ENCODE peak calls at places on chromosomes 7 and 10, in seven cellular contexts. S, X, Y, E, Z, D and G are unnamed samples.

GRCh38 chr10:5271526-5271925 is 74.9 kb downstream of the AKR1C4 start:
- DNase-seq in S (no peak), X (no peak), Y (no peak), E (no peak), Z (no peak), D (peak; percentile 17), G (no peak)

GRCh38 chr10:66827353-66827752 is 98.5 kb upstream of the LRRTM3 start:
- DNase-seq in S (no peak), X (no peak), Y (no peak), E (no peak), Z (no peak), D (peak; percentile 76), G (peak; percentile 13)

GRCh38 chr7:80922254-80923049 is 3.6 kb upstream of the SEMA3C start:
- DNase-seq in S (no peak), X (no peak), Y (no peak), E (no peak), Z (no peak), D (no peak), G (no peak)

GRCh38 chr10:91582063-91582673 is 50.7 kb downstream of the PPP1R3C start:
- DNase-seq in S (no peak), X (peak; percentile 78), Y (no peak), E (peak; percentile 26), Z (no peak), D (no peak), G (no peak)

GRCh38 chr10:89171996-89172395 is 35.1 kb downstream of the CH25H start:
- DNase-seq in S (no peak), X (no peak), Y (no peak), E (no peak), Z (no peak), D (no peak), G (no peak)

GRCh38 chr10:101018600-101019439 is 12.1 kb downstream of the PDZD7 start:
- DNase-seq in S (peak; percentile 98), X (peak; percentile 79), Y (no peak), E (peak; percentile 88), Z (peak; percentile 82), D (peak; percentile 75), G (no peak)

GRCh38 chr7:25359471-25360059 is 131.3 kb upstream of the NPVF start:
- DNase-seq in S (no peak), X (no peak), Y (no peak), E (no peak), Z (peak; percentile 4), D (peak; percentile 2), G (no peak)

GRCh38 chr7:113083834-113084498 is 2.7 kb downstream of the GPR85 start:
- DNase-seq in S (no peak), X (no peak), Y (no peak), E (no peak), Z (no peak), D (no peak), G (no peak)

GRCh38 chr10:125231116-125231812 is 70.9 kb upstream of the CTBP2 start:
- DNase-seq in S (peak; percentile 69), X (no peak), Y (no peak), E (peak; percentile 55), Z (peak; percentile 96), D (peak; percentile 94), G (peak; percentile 82)

GRCh38 chr7:23347007-23347681 is 48.0 kb downstream of the MALSU1 start:
- DNase-seq in S (no peak), X (no peak), Y (no peak), E (no peak), Z (no peak), D (no peak), G (no peak)

DNA sequence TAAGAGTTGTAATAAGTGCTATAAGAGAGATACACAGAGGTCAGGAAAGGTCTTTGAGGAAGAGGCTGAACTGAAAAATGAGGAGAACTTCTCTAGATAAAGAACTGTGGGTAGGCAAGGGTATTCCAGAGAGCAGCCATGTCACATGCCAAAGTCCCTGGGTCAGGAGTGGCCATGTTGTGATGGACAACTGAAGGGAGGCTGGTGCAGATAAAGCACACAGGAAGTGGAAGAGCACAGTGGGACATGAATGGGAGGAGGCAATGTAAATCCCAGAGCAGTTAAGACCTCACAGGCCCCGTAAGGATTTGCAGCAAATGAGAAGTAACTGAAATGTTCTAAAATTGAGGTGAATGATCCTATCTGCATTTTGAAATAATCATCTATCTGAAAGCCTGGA is 37.2 kb downstream of the IMMP2L start:
- DNase-seq in S (no peak), X (no peak), Y (no peak), E (no peak), Z (no peak), D (no peak), G (no peak)
- TF ChIP-seq CTCF in S (no peak), X (no peak), Y (no peak), E (no peak), Z (no peak), D (no peak), G (no peak)

DNA sequence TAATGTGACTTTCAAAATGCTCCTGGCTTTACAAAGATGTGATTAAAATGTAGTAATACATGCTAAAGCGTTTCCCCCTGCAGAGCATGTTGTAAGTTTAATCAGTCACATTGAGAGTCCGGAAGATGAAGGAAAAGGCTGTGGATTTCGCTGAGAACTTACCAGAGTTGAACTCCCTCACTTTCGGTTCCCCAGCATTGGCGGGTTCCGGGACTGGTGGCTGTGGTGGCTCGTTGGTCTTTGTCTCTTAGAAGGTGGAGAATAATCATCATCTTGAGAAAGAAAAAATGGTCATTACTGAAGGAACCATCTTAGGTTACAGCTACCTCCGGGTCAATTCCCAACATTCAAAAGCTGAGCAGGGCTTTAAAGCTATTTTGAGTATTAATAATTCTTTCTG is 9.6 kb upstream of the NUPR2 start:
- DNase-seq in S (no peak), X (no peak), Y (no peak), E (no peak), Z (no peak), D (no peak), G (no peak)
- H3K4me3 ChIP-seq in S (no peak overlapping the region), X (no peak overlapping the region), Y (no peak overlapping the region), E (no peak overlapping the region), Z (no peak overlapping the region), D (no peak overlapping the region), G (no peak overlapping the region)

GRCh38 chr7:138095972-138096935 is 20.0 kb downstream of the AKR1D1 start:
- DNase-seq in S (no peak), X (no peak), Y (no peak), E (no peak), Z (no peak), D (no peak), G (no peak)

GRCh38 chr7:138099813-138100212 is 23.6 kb downstream of the AKR1D1 start:
- DNase-seq in S (no peak), X (no peak), Y (no peak), E (no peak), Z (no peak), D (no peak), G (no peak)

GRCh38 chr7:138092486-138093028 is 16.3 kb downstream of the AKR1D1 start:
- DNase-seq in S (no peak), X (no peak), Y (no peak), E (no peak), Z (no peak), D (no peak), G (no peak)

GRCh38 chr7:138097064-138097741 is 20.9 kb downstream of the AKR1D1 start:
- DNase-seq in S (peak; percentile 62), X (peak; percentile 6), Y (no peak), E (peak; percentile 31), Z (peak; percentile 31), D (no peak), G (no peak)
- TF ChIP-seq CTCF in S (peak; percentile 50), X (peak; percentile 23), Y (peak; percentile 54), E (peak; percentile 39), Z (peak; percentile 27), D (no peak), G (peak; percentile 41)

GRCh38 chr10:132397036-132397541 is at the start of gene PWWP2B:
- DNase-seq in S (no peak), X (no peak), Y (no peak), E (peak; percentile 70), Z (no peak), D (peak; percentile 28), G (no peak)

GRCh38 chr10:132396495-132397035 is 435 bp upstream of the PWWP2B start:
- DNase-seq in S (peak; percentile 82), X (peak; percentile 58), Y (no peak), E (peak; percentile 68), Z (peak; percentile 42), D (peak; percentile 37), G (no peak)

GRCh38 chr10:132394201-132394811 is 2.7 kb upstream of the PWWP2B start:
- DNase-seq in S (no peak), X (no peak), Y (no peak), E (peak; percentile 18), Z (no peak), D (no peak), G (no peak)

GRCh38 chr10:132394936-132395703 is 1.9 kb upstream of the PWWP2B start:
- DNase-seq in S (no peak), X (no peak), Y (no peak), E (peak; percentile 61), Z (no peak), D (no peak), G (no peak)

GRCh38 chr10:132395704-132396494 is 1.1 kb upstream of the PWWP2B start:
- DNase-seq in S (peak; percentile 92), X (peak; percentile 79), Y (no peak), E (peak; percentile 89), Z (peak; percentile 40), D (peak; percentile 40), G (no peak)
- H3K4me3 ChIP-seq in S (peak overlapping the region; percentile 66), X (peak overlapping the region; percentile 85), Y (no peak overlapping the region), E (peak overlapping the region; percentile 30), Z (peak overlapping the region; percentile 100), D (peak overlapping the region; percentile 58), G (peak overlapping the region; percentile 32)

DNA sequence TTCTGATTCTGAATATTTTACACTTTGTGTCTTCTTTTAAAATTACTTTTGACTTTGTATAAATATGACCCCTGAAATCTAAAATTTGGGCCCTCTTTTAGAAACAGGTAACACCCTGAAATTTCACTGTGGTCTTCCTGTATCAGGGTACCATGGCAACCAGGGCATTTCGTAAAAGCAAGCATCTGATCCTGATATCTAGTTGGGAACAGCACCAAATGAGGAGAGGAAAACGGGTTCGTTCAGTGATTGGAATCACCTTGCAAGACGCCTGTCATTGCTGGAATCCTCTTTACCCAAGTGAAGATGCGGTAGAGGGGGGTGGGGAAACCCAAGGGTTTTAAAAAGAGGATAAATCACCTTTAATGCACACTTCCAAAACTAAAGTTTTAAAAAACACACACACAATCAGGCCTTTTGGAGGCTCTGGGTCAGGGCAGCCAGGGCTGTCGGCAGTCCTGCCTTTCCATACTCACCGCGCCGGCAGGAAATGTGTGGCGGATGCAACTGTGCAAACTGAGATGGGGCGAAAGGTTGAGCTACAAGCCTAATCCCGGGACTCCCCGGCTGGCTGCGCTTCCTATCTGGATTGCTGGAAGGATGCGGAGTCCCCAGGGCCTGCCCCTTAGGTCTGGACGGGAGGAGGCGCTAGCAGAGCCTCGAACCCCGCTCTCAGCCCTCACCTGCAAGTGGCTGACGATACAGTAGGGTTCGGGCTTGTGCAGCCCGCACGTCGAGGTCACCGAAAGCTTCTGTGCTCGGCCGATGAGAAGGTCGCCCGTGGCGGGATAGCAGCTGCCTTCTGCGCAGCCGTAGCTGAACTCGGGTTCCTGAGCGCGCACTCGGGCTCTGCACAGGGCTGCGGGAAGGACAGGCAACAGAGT is 1.8 kb downstream of the LAMB1 start:
- DNase-seq in S (peak; percentile 91), X (peak; percentile 74), Y (no peak), E (peak; percentile 52), Z (peak; percentile 83), D (peak; percentile 58), G (no peak)
- TF ChIP-seq CTCF in S (peak; percentile 64), X (no peak), Y (no peak), E (no peak), Z (peak; percentile 45), D (peak; percentile 34), G (peak; percentile 26)